ENCODE peak calls at places on chromosome 1, in four cellular contexts. I, P, F and E are unnamed samples.

GRCh38 chr1:12604114-12604874 is 13.7 kb downstream of the DHRS3 start:
- DNase-seq in I (peak; percentile 90), P (no peak), F (peak; percentile 97), E (peak; percentile 99)

GRCh38 chr1:246008256-246008901 is 498.7 kb downstream of the SMYD3 start:
- DNase-seq in I (no peak), P (no peak), F (no peak), E (no peak)

GRCh38 chr1:204350857-204351573 is 8.7 kb downstream of the PLEKHA6 start:
- DNase-seq in I (peak; percentile 81), P (peak; percentile 57), F (no peak), E (peak; percentile 79)

GRCh38 chr1:83418558-83418957 is 580.4 kb downstream of the TTLL7 start:
- DNase-seq in I (no peak), P (no peak), F (no peak), E (no peak)

GRCh38 chr1:230502996-230503395 is 76.9 kb upstream of the PGBD5 start:
- DNase-seq in I (no peak), P (no peak), F (no peak), E (no peak)

GRCh38 chr1:12124693-12125421 is 41.9 kb upstream of the TNFRSF1B start:
- DNase-seq in I (peak; percentile 82), P (peak; percentile 84), F (peak; percentile 83), E (peak; percentile 77)

GRCh38 chr1:45673956-45674355 is 12.4 kb downstream of the GPBP1L1 start:
- DNase-seq in I (no peak), P (no peak), F (no peak), E (no peak)

GRCh38 chr1:227815468-227816409 is at the start of gene PRSS38:
- DNase-seq in I (no peak), P (no peak), F (no peak), E (no peak)

GRCh38 chr1:2182376-2182775 is 12.2 kb downstream of the FAAP20 start:
- DNase-seq in I (no peak), P (no peak), F (no peak), E (no peak)

GRCh38 chr1:212760126-212760823 is 31.3 kb downstream of the NSL1 start:
- DNase-seq in I (peak; percentile 12), P (no peak), F (peak; percentile 42), E (no peak)

GRCh38 chr1:209723761-209724693 is 19.4 kb downstream of the HSD11B1 start:
- DNase-seq in I (no peak), P (peak; percentile 64), F (no peak), E (no peak)

GRCh38 chr1:68141801-68142440 is 90.4 kb downstream of the WLS start:
- DNase-seq in I (no peak), P (no peak), F (no peak), E (no peak)

GRCh38 chr1:175628548-175629317 is 114.7 kb downstream of the TNR start:
- DNase-seq in I (no peak), P (no peak), F (no peak), E (no peak)

GRCh38 chr1:83692524-83693336 is 306.2 kb downstream of the TTLL7 start:
- DNase-seq in I (peak; percentile 38), P (peak; percentile 57), F (peak; percentile 16), E (peak; percentile 24)

GRCh38 chr1:226542623-226543103 is 5.9 kb upstream of the STUM start:
- DNase-seq in I (no peak), P (peak; percentile 78), F (no peak), E (peak; percentile 19)

GRCh38 chr1:32377541-32378220 is 15.3 kb downstream of the TSSK3 start:
- DNase-seq in I (no peak), P (no peak), F (no peak), E (no peak)

GRCh38 chr1:87684786-87685185 is 356.1 kb downstream of the LMO4 start:
- DNase-seq in I (peak; percentile 36), P (no peak), F (no peak), E (peak; percentile 58)

GRCh38 chr1:162922196-162922595 is 61.2 kb upstream of the CCDC190 start:
- DNase-seq in I (no peak), P (no peak), F (peak; percentile 32), E (peak; percentile 24)

GRCh38 chr1:201385299-201385891 is 7.9 kb upstream of the TNNT2 start:
- DNase-seq in I (peak; percentile 81), P (peak; percentile 78), F (peak; percentile 99), E (peak; percentile 23)

GRCh38 chr1:11736746-11737639 is 1.1 kb downstream of the AGTRAP start:
- DNase-seq in I (peak; percentile 65), P (no peak), F (peak; percentile 75), E (peak; percentile 46)

GRCh38 chr1:184632415-184633175 is 122.1 kb downstream of the EDEM3 start:
- DNase-seq in I (no peak), P (peak; percentile 97), F (peak; percentile 72), E (no peak)

GRCh38 chr1:14880456-14881316 is 272.9 kb upstream of the TMEM51 start:
- DNase-seq in I (no peak), P (no peak), F (peak; percentile 58), E (no peak)

GRCh38 chr1:32767641-32768040 is 49.5 kb downstream of the YARS1 start:
- DNase-seq in I (peak; percentile 28), P (no peak), F (no peak), E (peak; percentile 46)

GRCh38 chr1:60831780-60832179 is 250.6 kb upstream of the NFIA start:
- DNase-seq in I (no peak), P (no peak), F (no peak), E (no peak)

GRCh38 chr1:109535481-109535880 is 4.2 kb upstream of the GPR61 start:
- DNase-seq in I (no peak), P (no peak), F (no peak), E (no peak)

GRCh38 chr1:180907313-180908055 is 5.2 kb upstream of the KIAA1614 start:
- DNase-seq in I (no peak), P (no peak), F (no peak), E (no peak)

GRCh38 chr1:189939967-189940366 is 537.7 kb downstream of the BRINP3 start:
- DNase-seq in I (no peak), P (no peak), F (peak; percentile 34), E (no peak)

GRCh38 chr1:11068556-11069232 is 8.9 kb upstream of the SRM start:
- DNase-seq in I (no peak), P (peak; percentile 16), F (no peak), E (no peak)

GRCh38 chr1:200037904-200038644 is 10.6 kb downstream of the NR5A2 start:
- DNase-seq in I (no peak), P (no peak), F (no peak), E (no peak)

GRCh38 chr1:15900662-15901279 is 53.3 kb downstream of the SPEN start:
- DNase-seq in I (no peak), P (no peak), F (no peak), E (no peak)
- H3K4me1 ChIP-seq in I (no peaks in the 10 kb centered on the region), P (no peaks in the 10 kb centered on the region), F (peaks cover 22% of the 10 kb centered on the region), E (peaks cover 5% of the 10 kb centered on the region)

GRCh38 chr1:21335088-21335678 is 44.9 kb upstream of the ECE1 start:
- DNase-seq in I (peak; percentile 3), P (peak; percentile 46), F (no peak), E (no peak)
- H3K4me1 ChIP-seq in I (peaks cover 96% of the 10 kb centered on the region), P (no peaks in the 10 kb centered on the region), F (peaks cover 71% of the 10 kb centered on the region), E (peaks cover 81% of the 10 kb centered on the region)

GRCh38 chr1:40042337-40042736 is 1.8 kb downstream of the CAP1 start:
- DNase-seq in I (no peak), P (no peak), F (peak; percentile 32), E (peak; percentile 20)
- H3K4me1 ChIP-seq in I (peaks cover 24% of the 10 kb centered on the region), P (no peaks in the 10 kb centered on the region), F (peaks cover 24% of the 10 kb centered on the region), E (peaks cover 32% of the 10 kb centered on the region)

DNA sequence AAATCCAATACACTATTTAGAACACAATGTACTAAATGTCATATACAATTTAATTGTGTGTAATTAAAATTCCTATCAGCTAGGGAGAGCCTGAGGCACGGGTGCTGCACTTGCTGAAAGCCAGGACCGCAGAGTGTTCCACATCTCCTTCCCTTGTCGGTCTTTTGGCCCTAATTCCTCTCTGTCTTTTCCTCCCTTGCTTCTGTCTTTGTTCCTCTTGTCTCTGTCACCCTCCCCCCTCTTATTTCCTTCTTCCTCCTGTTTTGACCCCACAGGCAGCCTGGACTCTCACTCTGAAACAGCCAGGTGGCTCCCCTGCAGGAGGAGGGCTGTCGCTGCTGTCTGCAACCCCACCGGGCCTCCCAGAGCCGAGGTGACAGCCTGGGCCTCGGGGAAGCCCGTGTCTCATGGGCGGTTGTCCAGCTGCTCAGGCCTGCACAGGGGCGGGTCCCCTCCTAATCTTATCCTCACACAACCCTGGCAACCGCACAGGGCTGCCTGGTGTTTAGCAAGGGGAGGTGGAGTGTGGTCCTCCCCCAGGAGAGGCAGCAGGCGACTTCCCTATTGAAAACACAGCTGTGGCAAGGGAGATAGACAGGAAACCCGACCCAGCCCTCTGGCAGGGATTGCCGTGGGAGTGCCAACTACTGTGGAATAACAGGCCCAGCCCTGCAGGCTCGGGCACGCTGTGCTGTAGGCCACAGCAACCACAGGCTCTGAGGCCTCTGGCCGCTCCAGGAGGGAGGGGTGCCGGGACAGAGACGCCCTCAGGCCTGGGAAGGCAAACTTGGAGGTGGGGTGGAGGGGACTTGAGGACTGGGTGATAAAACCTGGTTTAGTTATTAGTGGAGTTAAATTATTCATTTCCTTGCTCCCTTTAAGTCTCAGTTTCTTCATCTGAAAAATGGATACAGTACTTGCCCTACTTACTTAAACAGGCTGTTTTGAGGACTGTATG is 68.8 kb upstream of the WDR26 start:
- DNase-seq in I (peak; percentile 83), P (peak; percentile 98), F (peak; percentile 95), E (peak; percentile 93)
- H3K4me1 ChIP-seq in I (peaks cover 43% of the 10 kb centered on the region), P (no peaks in the 10 kb centered on the region), F (peaks cover 40% of the 10 kb centered on the region), E (peaks cover 28% of the 10 kb centered on the region)

GRCh38 chr1:46806196-46807020 is 7.6 kb downstream of the CYP4B1 start:
- DNase-seq in I (peak; percentile 44), P (no peak), F (no peak), E (no peak)
- H3K4me1 ChIP-seq in I (no peaks in the 10 kb centered on the region), P (no peaks in the 10 kb centered on the region), F (no peaks in the 10 kb centered on the region), E (no peaks in the 10 kb centered on the region)

GRCh38 chr1:51518033-51518729 is 885 bp downstream of the EPS15 start:
- DNase-seq in I (peak; percentile 80), P (peak; percentile 61), F (peak; percentile 77), E (peak; percentile 57)

GRCh38 chr1:51515982-51516638 is 3.0 kb downstream of the EPS15 start:
- DNase-seq in I (no peak), P (no peak), F (no peak), E (no peak)

GRCh38 chr1:51516639-51517158 is 2.4 kb downstream of the EPS15 start:
- DNase-seq in I (no peak), P (no peak), F (no peak), E (peak; percentile 14)

GRCh38 chr1:51518730-51519047 is 377 bp downstream of the EPS15 start:
- DNase-seq in I (peak; percentile 89), P (peak; percentile 85), F (peak; percentile 55), E (no peak)

DNA sequence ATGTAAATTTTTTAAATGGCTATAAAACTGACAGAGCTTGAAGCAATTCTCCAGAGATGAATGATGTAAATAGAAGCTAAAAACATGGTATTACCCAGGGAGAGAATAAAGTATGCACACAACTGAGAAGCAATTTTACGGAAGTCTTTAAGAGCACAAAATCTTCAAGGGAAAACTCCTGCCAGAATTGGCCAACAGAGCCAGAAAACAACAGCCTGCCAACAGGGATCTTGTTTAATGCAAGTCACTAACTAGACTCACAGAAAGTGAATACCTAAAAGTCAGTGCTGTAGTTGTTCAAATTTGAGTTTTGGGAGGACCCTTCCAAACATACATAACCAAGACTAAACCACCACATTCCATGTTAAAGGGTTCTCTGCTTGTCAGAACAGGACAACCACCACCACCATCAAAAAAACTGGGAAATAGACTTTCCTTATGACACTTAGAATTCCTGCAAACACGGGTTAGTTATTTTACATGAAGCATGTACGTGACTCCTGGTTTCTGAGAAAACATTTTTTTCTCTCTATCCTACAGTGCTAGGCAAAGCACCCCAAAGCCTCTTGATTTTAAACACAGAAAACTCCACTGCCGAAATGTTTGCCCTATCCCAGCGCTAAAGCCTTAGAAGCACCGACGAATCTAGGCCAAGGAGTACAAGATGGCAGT is 1.6 kb downstream of the EPS15 start:
- DNase-seq in I (no peak), P (no peak), F (peak; percentile 11), E (peak; percentile 49)
- H3K4me1 ChIP-seq in I (peaks cover 22% of the 10 kb centered on the region), P (peaks cover 5% of the 10 kb centered on the region), F (peaks cover 44% of the 10 kb centered on the region), E (peaks cover 30% of the 10 kb centered on the region)